ENCODE peak calls at places on chromosomes 11 and 22, in four cellular contexts. P is glutamatergic neuron, B is coronary artery, V is tibial artery. Q is an unnamed sample.
A peak's percentile ranks its signal among the peaks of the same experiment; 100 is the strongest.

GRCh38 chr22:36934940-36935610 is 21.6 kb downstream of the CSF2RB start:
- DNase-seq in P (no peak), B (no peak), V (no peak), Q (no peak)

GRCh38 chr11:108592591-108593213 is 866 bp downstream of the EXPH5 start:
- DNase-seq in P (peak; percentile 37), B (no peak), V (peak; percentile 23), Q (peak; percentile 62)

GRCh38 chr22:50192825-50193204 is 7.1 kb downstream of the TRABD start:
- DNase-seq in P (no peak), B (no peak), V (no peak), Q (no peak)

GRCh38 chr11:69014084-69014935 is 1.3 kb upstream of the MRGPRF start:
- DNase-seq in P (peak; percentile 39), B (no peak), V (no peak), Q (peak; percentile 33)

GRCh38 chr11:133406493-133406892 is 125.8 kb downstream of the OPCML start:
- DNase-seq in P (no peak), B (no peak), V (no peak), Q (no peak)

GRCh38 chr11:77386178-77386577 is 84.7 kb upstream of the GDPD4 start:
- DNase-seq in P (no peak), B (no peak), V (no peak), Q (no peak)

GRCh38 chr11:58059011-58059358 is 28.2 kb downstream of the OR6Q1 start:
- DNase-seq in P (no peak), B (no peak), V (no peak), Q (no peak)

GRCh38 chr22:41350087-41350486 is 31.7 kb upstream of the TEF start:
- DNase-seq in P (no peak), B (no peak), V (no peak), Q (no peak)

GRCh38 chr11:96085349-96085910 is 161.5 kb upstream of the MTMR2 start:
- DNase-seq in P (no peak), B (no peak), V (no peak), Q (no peak)

GRCh38 chr11:72814831-72815618 is 814 bp downstream of the ATG16L2 start:
- DNase-seq in P (no peak), B (peak; percentile 79), V (peak; percentile 53), Q (no peak)

GRCh38 chr11:10350341-10350740 is 45.5 kb downstream of the ADM start:
- DNase-seq in P (no peak), B (no peak), V (no peak), Q (no peak)

GRCh38 chr11:130813638-130814037 is 102.6 kb downstream of the SNX19 start:
- DNase-seq in P (no peak), B (no peak), V (no peak), Q (no peak)

GRCh38 chr11:46918087-46918751 is at the start of gene LRP4:
- DNase-seq in P (peak; percentile 48), B (no peak), V (no peak), Q (peak; percentile 86)

GRCh38 chr11:35579557-35580396 is 38.5 kb upstream of the FJX1 start:
- DNase-seq in P (no peak), B (no peak), V (no peak), Q (no peak)

GRCh38 chr22:23781065-23781464 is 5.7 kb upstream of the SMARCB1 start:
- DNase-seq in P (no peak), B (no peak), V (no peak), Q (no peak)

DNA sequence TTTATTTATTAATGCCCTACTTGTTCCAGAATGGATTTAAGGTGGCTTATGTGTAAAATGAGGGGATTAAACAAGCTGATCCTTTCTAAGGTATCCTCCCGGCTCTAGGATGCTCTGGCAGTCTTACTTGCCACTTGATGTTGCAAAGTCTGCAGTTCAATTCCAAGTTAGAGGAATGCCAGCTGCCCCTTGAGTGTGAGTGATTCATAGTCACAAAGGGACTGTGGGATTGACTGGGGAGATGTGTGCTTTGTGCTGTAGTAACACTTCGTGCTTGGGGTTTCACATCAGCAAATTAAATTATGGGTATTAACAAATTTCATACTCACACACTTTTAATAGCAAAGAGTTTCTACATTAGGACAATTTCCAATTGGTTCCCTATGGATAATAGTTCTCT is 550.8 kb upstream of the CADM1 start:
- DNase-seq in P (no peak), B (no peak), V (no peak), Q (no peak)
- TF ChIP-seq CTCF in P (no peak), B (no peak), V (no peak), Q (no peak)

GRCh38 chr11:118883368-118884071 is at the start of gene CXCR5:
- DNase-seq in P (no peak), B (no peak), V (no peak), Q (no peak)
- TF ChIP-seq CTCF in P (no peak), B (no peak), V (peak; percentile 9), Q (no peak)

GRCh38 chr11:120239713-120240640 is at the start of gene POU2F3:
- DNase-seq in P (no peak), B (no peak), V (no peak), Q (peak; percentile 47)
- TF ChIP-seq CTCF in P (no peak), B (no peak), V (no peak), Q (peak; percentile 13)

GRCh38 chr22:28950567-28951411 is 67.4 kb downstream of the ZNRF3 start:
- DNase-seq in P (no peak), B (no peak), V (no peak), Q (no peak)
- TF ChIP-seq CTCF in P (peak; percentile 47), B (no peak), V (no peak), Q (peak; percentile 9)

DNA sequence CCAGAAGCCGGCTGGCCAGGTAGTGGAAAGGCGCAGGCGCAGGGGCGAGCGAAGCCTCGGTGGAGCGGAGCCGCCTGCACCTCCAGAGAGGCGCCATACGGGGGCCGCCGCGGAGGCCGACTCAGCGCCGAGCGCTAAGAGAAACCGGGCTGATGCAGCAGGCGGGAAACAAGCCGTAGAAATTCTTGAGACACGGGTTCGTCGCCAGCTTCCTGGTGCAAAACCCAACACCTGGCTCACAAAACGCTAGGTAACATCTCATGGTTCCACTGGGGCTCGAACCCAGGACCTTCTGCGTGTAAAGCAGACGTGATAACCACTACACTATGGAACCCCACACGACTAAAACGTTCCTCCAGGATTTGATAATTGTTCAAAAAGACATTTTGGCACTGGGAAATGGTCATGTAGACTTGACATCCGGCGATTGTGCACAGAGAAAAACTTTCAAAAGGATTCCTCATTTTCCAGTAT is 39.1 kb downstream of the OR4D9 start:
- DNase-seq in P (peak; percentile 85), B (peak; percentile 85), V (peak; percentile 68), Q (peak; percentile 85)
- TF ChIP-seq CTCF in P (peak; percentile 35), B (no peak), V (peak; percentile 72), Q (peak; percentile 43)

GRCh38 chr22:46844606-46845210 is 82.3 kb downstream of the TBC1D22A start:
- DNase-seq in P (no peak), B (peak; percentile 65), V (no peak), Q (no peak)
- TF ChIP-seq CTCF in P (no peak), B (no peak), V (no peak), Q (no peak)

GRCh38 chr11:8384199-8384821 is 120.6 kb upstream of the LMO1 start:
- DNase-seq in P (no peak), B (peak; percentile 57), V (no peak), Q (peak; percentile 40)
- TF ChIP-seq CTCF in P (no peak), B (no peak), V (no peak), Q (no peak)

DNA sequence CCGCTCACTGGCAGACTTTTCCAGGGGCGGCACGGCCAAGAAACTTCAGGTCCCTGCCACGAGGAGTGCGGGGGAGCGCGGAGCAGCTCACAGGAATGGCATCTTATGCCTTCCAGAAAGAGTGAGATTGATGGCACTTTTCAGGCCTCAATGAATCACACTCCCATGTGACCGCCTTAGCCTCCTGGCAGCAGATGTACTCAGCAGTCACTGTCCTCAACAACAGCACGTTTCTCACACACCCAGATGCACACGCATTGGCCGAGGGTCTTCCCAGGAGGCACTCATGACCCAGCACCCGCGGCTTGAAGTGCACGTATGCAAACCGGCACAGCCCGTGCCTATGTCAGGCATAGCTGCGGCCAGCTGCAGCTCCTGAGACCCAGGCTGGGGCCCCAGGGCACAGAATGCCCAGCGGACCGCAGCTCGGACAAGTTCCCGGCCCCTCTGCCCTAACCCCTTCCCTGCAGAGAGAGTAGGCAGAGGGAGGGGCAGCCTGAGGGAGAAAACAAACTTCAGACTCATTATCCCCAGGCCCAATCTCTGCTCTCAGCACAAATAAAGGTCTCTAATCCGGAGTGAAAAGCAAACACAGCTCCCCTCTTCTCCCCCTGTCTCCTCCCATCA is 48.3 kb downstream of the RPUSD4 start:
- DNase-seq in P (peak; percentile 67), B (no peak), V (no peak), Q (peak; percentile 64)
- TF ChIP-seq CTCF in P (no peak), B (no peak), V (no peak), Q (no peak)

DNA sequence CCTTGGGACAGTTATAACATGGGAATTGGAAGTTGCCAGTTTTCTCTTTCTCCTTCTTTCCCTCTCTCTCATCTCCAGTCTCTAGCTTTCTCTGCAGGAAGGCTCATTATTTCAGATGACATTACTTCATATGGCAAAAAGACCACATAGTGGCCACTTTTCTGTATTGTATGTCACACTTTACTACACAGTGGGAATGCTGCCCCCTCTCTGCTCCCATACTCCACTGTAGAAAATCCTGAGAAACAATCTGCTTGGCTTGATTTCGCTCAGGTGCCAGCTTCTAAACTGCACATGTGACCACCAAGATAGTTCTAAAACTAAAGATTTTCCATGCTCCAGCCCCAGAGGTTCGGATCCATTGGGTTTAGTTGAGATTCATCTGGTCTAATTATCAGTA is 860.7 kb upstream of the CCDC90B start:
- DNase-seq in P (no peak), B (no peak), V (no peak), Q (no peak)
- TF ChIP-seq CTCF in P (no peak), B (no peak), V (no peak), Q (no peak)

DNA sequence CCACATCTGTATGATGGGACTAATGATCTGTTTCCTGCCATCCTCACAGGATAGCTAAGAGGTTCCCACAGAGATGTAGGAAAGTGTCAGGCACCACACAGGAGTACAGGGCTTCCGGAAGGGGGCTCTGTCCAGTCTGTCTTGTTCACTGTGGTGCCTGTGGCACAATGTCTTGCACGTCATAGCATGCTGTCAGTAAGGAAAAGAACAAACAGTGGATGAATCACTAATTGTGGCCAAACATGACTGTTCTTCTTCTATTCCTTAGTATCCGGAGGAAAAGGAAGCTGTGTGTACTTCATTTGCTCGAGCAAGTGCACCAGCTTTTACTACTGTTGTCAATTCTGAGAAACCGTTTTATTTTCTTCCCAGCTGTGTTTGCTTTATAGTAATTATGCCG is 73.4 kb upstream of the YWHAH start:
- DNase-seq in P (no peak), B (no peak), V (no peak), Q (no peak)
- TF ChIP-seq CTCF in P (no peak), B (no peak), V (no peak), Q (no peak)

Q was measured in nephron progenitor cell.